ENCODE peak calls at places on chromosomes 12 and 14, in seven cellular contexts. R, Z, B, M, W, P and V are unnamed samples.

GRCh38 chr14:54812661-54813060 is 90.0 kb downstream of the GCH1 start:
- DNase-seq in R (no peak), M (no peak), P (no peak), Z (no peak), W (no peak), B (no peak), V (no peak)

GRCh38 chr12:45775964-45776363 is 46.5 kb downstream of the ARID2 start:
- DNase-seq in Z (no peak), P (no peak), M (no peak), B (no peak), R (no peak), W (no peak), V (no peak)

GRCh38 chr12:118302053-118302452 is 70.7 kb downstream of the TAOK3 start:
- DNase-seq in R (no peak), W (no peak), B (no peak), P (no peak), Z (no peak), M (no peak), V (no peak)

GRCh38 chr14:101068958-101069549 is 165.5 kb upstream of the RTL1 start:
- DNase-seq in P (no peak), W (no peak), R (no peak), Z (no peak), B (peak), M (no peak), V (no peak)

GRCh38 chr12:6569312-6569711 is 1.2 kb upstream of the NOP2 start:
- DNase-seq in Z (no peak), P (no peak), R (no peak), B (no peak), M (no peak), W (no peak), V (no peak)

GRCh38 chr12:111368291-111368683 is 608 bp downstream of the PHETA1 start:
- DNase-seq in B (peak), P (peak), R (no peak), M (peak), W (no peak), Z (no peak), V (no peak)

GRCh38 chr12:12266389-12266872 is 413 bp downstream of the LRP6 start:
- DNase-seq in M (no peak), R (no peak), Z (peak), P (peak), W (peak), B (peak), V (no peak)

GRCh38 chr14:70020350-70021170 is 141.3 kb downstream of the SMOC1 start:
- DNase-seq in W (no peak), R (no peak), Z (peak), M (no peak), B (peak), P (no peak), V (no peak)

GRCh38 chr12:95740751-95741150 is 49.8 kb downstream of the NTN4 start:
- DNase-seq in R (no peak), Z (no peak), M (no peak), P (no peak), W (no peak), B (no peak), V (no peak)

GRCh38 chr12:122799635-122800243 is 25.4 kb downstream of the CCDC62 start:
- DNase-seq in W (no peak), R (no peak), Z (no peak), B (no peak), P (no peak), M (no peak), V (no peak)

GRCh38 chr12:6853626-6854025 is 1.7 kb downstream of the USP5 start:
- DNase-seq in W (no peak), R (no peak), Z (no peak), M (no peak), B (no peak), P (no peak), V (no peak)

GRCh38 chr12:111792155-111792876 is 25.6 kb downstream of the ALDH2 start:
- DNase-seq in B (no peak), P (peak), M (peak), R (no peak), W (no peak), Z (no peak), V (no peak)

GRCh38 chr14:24081739-24082204 is 10.4 kb downstream of the CPNE6 start:
- DNase-seq in R (no peak), M (no peak), P (no peak), B (no peak), Z (no peak), W (no peak), V (no peak)

GRCh38 chr14:52473557-52473956 is 78.7 kb downstream of the TXNDC16 start:
- DNase-seq in W (no peak), P (no peak), R (no peak), M (no peak), Z (peak), B (no peak), V (no peak)

GRCh38 chr14:105944632-105945610 is 418.5 kb downstream of the TMEM121 start:
- DNase-seq in W (peak), M (peak), P (peak), Z (no peak), B (no peak), R (no peak), V (no peak)

GRCh38 chr14:34794217-34794616 is 79.8 kb upstream of the CFL2 start:
- DNase-seq in R (no peak), M (no peak), B (no peak), Z (no peak), P (no peak), W (no peak), V (no peak)

GRCh38 chr12:53190108-53190729 is 9.5 kb upstream of the CSAD start:
- DNase-seq in P (peak), Z (no peak), B (peak), M (peak), W (peak), R (no peak), V (no peak)

GRCh38 chr12:21939435-21939834 is 1.8 kb downstream of the ABCC9 start:
- DNase-seq in P (no peak), B (no peak), R (no peak), M (peak), Z (no peak), W (no peak), V (no peak)

GRCh38 chr12:10667581-10667980 is 6.3 kb downstream of the STYK1 start:
- DNase-seq in P (no peak), Z (no peak), B (no peak), W (no peak), R (no peak), M (no peak), V (no peak)

GRCh38 chr12:26122681-26123481 is 2.0 kb downstream of the BHLHE41 start:
- DNase-seq in R (peak), W (peak), Z (no peak), P (peak), B (peak), M (peak), V (peak)

GRCh38 chr14:30283822-30284446 is 275.0 kb upstream of the G2E3 start:
- DNase-seq in B (no peak), Z (peak), M (no peak), W (peak), P (peak), R (no peak), V (no peak)

GRCh38 chr12:5043589-5044419 is at the start of gene KCNA5:
- DNase-seq in R (no peak), P (no peak), M (peak), Z (no peak), W (no peak), B (no peak), V (no peak)

GRCh38 chr14:70032447-70032846 is 153.2 kb downstream of the SMOC1 start:
- DNase-seq in Z (no peak), M (no peak), B (no peak), P (no peak), R (no peak), W (no peak), V (no peak)

GRCh38 chr14:69260246-69260978 is 454 bp downstream of the GALNT16 start:
- DNase-seq in R (no peak), W (peak), P (no peak), Z (no peak), M (no peak), B (no peak), V (no peak)